ENCODE peak calls at places on chromosomes 12 and 14, in eight cellular contexts. B is H9; L is CD4-positive, alpha-beta T cell; D is SW 1271; S is ELF-1; I is progenitor cell of endocrine pancreas; E is bronchial epithelial cell; K is WTC11. H is an unnamed sample.

GRCh38 chr12:10553148-10553547 is 47.5 kb downstream of the EIF2S3B start:
- DNase-seq in D (no peak), B (no peak), I (no peak), E (no peak), L (no peak), K (no peak), S (no peak), H (no peak)

GRCh38 chr14:49598182-49598478 is 610 bp upstream of the LRR1 start:
- DNase-seq in K (no peak), D (no peak), I (no peak), S (no peak), E (no peak), L (no peak), B (no peak), H (no peak)

GRCh38 chr14:57889245-57889644 is 23.4 kb upstream of the SLC35F4 start:
- DNase-seq in E (peak), B (no peak), L (no peak), I (no peak), S (no peak), K (no peak), D (no peak), H (no peak)

GRCh38 chr12:131153016-131153415 is 199.3 kb downstream of the ADGRD1 start:
- DNase-seq in S (no peak), E (no peak), K (no peak), D (no peak), I (no peak), L (no peak), B (no peak), H (no peak)

GRCh38 chr14:54642950-54643695 is 76.2 kb downstream of the SAMD4A start:
- DNase-seq in B (no peak), D (no peak), L (no peak), S (peak), I (no peak), E (peak), K (no peak), H (peak)

GRCh38 chr14:23167006-23167847 is 16.2 kb downstream of the SLC7A8 start:
- DNase-seq in B (no peak), D (no peak), L (no peak), E (no peak), S (no peak), I (no peak), K (no peak), H (no peak)

GRCh38 chr12:50218386-50218785 is 51.2 kb upstream of the CERS5 start:
- DNase-seq in L (no peak), E (peak), S (no peak), B (no peak), K (no peak), D (peak), I (no peak), H (no peak)

GRCh38 chr12:98595152-98595988 is 1.9 kb downstream of the SLC25A3 start:
- DNase-seq in K (no peak), S (no peak), L (no peak), D (no peak), B (no peak), E (peak), I (no peak), H (no peak)

GRCh38 chr12:116381744-116382455 is 104.4 kb upstream of the MED13L start:
- DNase-seq in D (no peak), K (peak), E (peak), I (no peak), B (peak), S (peak), L (no peak), H (no peak)

GRCh38 chr14:102654298-102654697 is 61.8 kb downstream of the RCOR1 start:
- DNase-seq in D (no peak), B (no peak), S (no peak), K (no peak), I (no peak), E (peak), L (no peak), H (no peak)

GRCh38 chr12:7212678-7213077 is 23.2 kb downstream of the PEX5 start:
- DNase-seq in L (no peak), K (no peak), D (no peak), E (no peak), S (no peak), I (no peak), B (no peak), H (no peak)

GRCh38 chr12:43147893-43148292 is 404.1 kb downstream of the ADAMTS20 start:
- DNase-seq in K (no peak), L (no peak), B (no peak), E (peak), I (no peak), D (no peak), S (no peak), H (no peak)

GRCh38 chr14:50524731-50525510 is 7.4 kb downstream of the MAP4K5 start:
- DNase-seq in L (no peak), D (no peak), I (no peak), S (no peak), E (peak), K (no peak), B (no peak), H (no peak)

GRCh38 chr12:104718581-104718980 is 239.5 kb downstream of the SLC41A2 start:
- DNase-seq in S (no peak), K (no peak), B (no peak), D (no peak), L (no peak), I (no peak), E (no peak), H (no peak)

GRCh38 chr14:92475451-92476187 is 38.0 kb upstream of the RIN3 start:
- DNase-seq in K (no peak), B (no peak), E (no peak), S (no peak), D (no peak), L (no peak), I (no peak), H (no peak)

GRCh38 chr14:55973285-55973800 is 144.9 kb upstream of the PELI2 start:
- DNase-seq in D (no peak), B (no peak), I (no peak), E (peak), K (no peak), L (no peak), S (no peak), H (no peak)

GRCh38 chr12:101713059-101713682 is 15.7 kb downstream of the CHPT1 start:
- DNase-seq in I (no peak), B (no peak), E (no peak), L (no peak), K (no peak), S (peak), D (no peak), H (no peak)

GRCh38 chr14:52553671-52554575 is 1.3 kb downstream of the GPR137C start:
- DNase-seq in S (peak), I (peak), D (no peak), L (peak), B (peak), E (peak), K (peak), H (peak)

GRCh38 chr14:61749264-61749663 is 13.0 kb upstream of the SNAPC1 start:
- DNase-seq in K (no peak), D (no peak), I (no peak), S (no peak), E (peak), L (no peak), B (no peak), H (no peak)

GRCh38 chr14:45201908-45202307 is 51.1 kb downstream of the MIS18BP1 start:
- DNase-seq in B (peak), L (no peak), S (peak), I (no peak), E (no peak), K (peak), D (no peak), H (no peak)

GRCh38 chr12:74535536-74535935 is 2.1 kb upstream of the ATXN7L3B start:
- DNase-seq in K (no peak), D (no peak), I (no peak), S (no peak), B (no peak), L (no peak), E (no peak), H (no peak)

GRCh38 chr12:112906712-112907414 is at the start of gene OAS1:
- DNase-seq in L (no peak), B (no peak), D (no peak), I (no peak), K (no peak), E (peak), S (peak), H (peak)

GRCh38 chr14:104895786-104896642 is 28.7 kb upstream of the PLD4 start:
- DNase-seq in I (no peak), S (no peak), E (peak), B (peak), D (no peak), K (no peak), L (no peak), H (no peak)

GRCh38 chr12:5914387-5915149 is 30.5 kb downstream of the ANO2 start:
- DNase-seq in I (no peak), D (no peak), L (no peak), E (no peak), S (no peak), B (no peak), K (no peak), H (no peak)

GRCh38 chr14:24094839-24095195 is 706 bp downstream of the PCK2 start:
- DNase-seq in E (no peak), K (no peak), B (no peak), D (no peak), L (no peak), I (no peak), S (peak), H (no peak)

GRCh38 chr12:98983647-98984046 is 338.6 kb downstream of the APAF1 start:
- DNase-seq in I (no peak), K (no peak), S (no peak), D (no peak), B (no peak), E (no peak), L (no peak), H (no peak)

GRCh38 chr14:44989497-44990440 is 27.8 kb downstream of the TOGARAM1 start:
- DNase-seq in S (no peak), L (no peak), B (no peak), K (no peak), E (no peak), I (no peak), D (no peak), H (no peak)

GRCh38 chr14:30227436-30227835 is 299.8 kb upstream of the PRKD1 start:
- DNase-seq in I (no peak), B (no peak), L (no peak), S (no peak), E (no peak), D (no peak), K (no peak), H (no peak)

GRCh38 chr14:21656980-21657379 is 3.3 kb downstream of the OR4E2 start:
- DNase-seq in I (no peak), L (no peak), E (no peak), S (no peak), K (no peak), D (no peak), B (no peak), H (no peak)

GRCh38 chr14:73752297-73752992 is 38.3 kb upstream of the PNMA1 start:
- DNase-seq in S (peak), K (no peak), E (no peak), I (no peak), B (peak), D (no peak), L (no peak), H (peak)

GRCh38 chr14:21136024-21136423 is 19.8 kb downstream of the OR5AU1 start:
- DNase-seq in L (no peak), K (no peak), D (no peak), I (no peak), B (no peak), S (no peak), E (peak), H (peak)

GRCh38 chr14:52703225-52703624 is 3.8 kb upstream of the PSMC6 start:
- DNase-seq in I (no peak), K (no peak), S (no peak), L (no peak), E (peak), D (no peak), B (no peak), H (no peak)

GRCh38 chr14:50082308-50082742 is 34.0 kb downstream of the VCPKMT start:
- DNase-seq in I (no peak), B (no peak), D (no peak), K (no peak), S (no peak), L (peak), E (no peak), H (no peak)

GRCh38 chr12:75877588-75878381 is 153.8 kb downstream of the PHLDA1 start:
- DNase-seq in B (no peak), K (no peak), S (no peak), E (peak), L (no peak), I (no peak), D (no peak), H (no peak)

GRCh38 chr12:129423041-129423580 is 480.7 kb downstream of the TMEM132D start:
- DNase-seq in D (no peak), B (no peak), I (no peak), K (no peak), S (no peak), L (no peak), E (no peak), H (no peak)

GRCh38 chr14:50230601-50231474 is 540 bp downstream of the SOS2 start:
- DNase-seq in K (peak), I (peak), E (peak), B (peak), L (peak), S (peak), D (peak), H (peak)

GRCh38 chr12:131147894-131148293 is 194.2 kb downstream of the ADGRD1 start:
- DNase-seq in B (no peak), S (no peak), E (no peak), I (no peak), D (no peak), K (no peak), L (no peak), H (no peak)

GRCh38 chr12:95582230-95583058 is 31.2 kb upstream of the USP44 start:
- DNase-seq in B (no peak), I (no peak), D (no peak), L (no peak), S (no peak), K (no peak), E (peak), H (no peak)